ENCODE peak calls at places on chromosomes 12 and 14, in six cellular contexts. One of them, this sample, is unnamed.

GRCh38 chr14:21039585-21040369 is 2.4 kb upstream of the RNASE7 start:
- DNase-seq in HEK293T: peak; percentile 75
- DNase-seq in HCT116: peak; percentile 41
- DNase-seq in CMK: no peak
- DNase-seq in GM19239: no peak
- DNase-seq in LHCN-M2: peak; percentile 86
- DNase-seq in this sample: peak; percentile 22

GRCh38 chr12:55737581-55738112 is 5.3 kb upstream of the GDF11 start:
- DNase-seq in GM19239: no peak
- DNase-seq in HCT116: no peak
- DNase-seq in LHCN-M2: peak; percentile 36
- DNase-seq in CMK: no peak
- DNase-seq in HEK293T: no peak
- DNase-seq in this sample: no peak

GRCh38 chr14:37466623-37467088 is 128.4 kb downstream of the FOXA1 start:
- DNase-seq in HEK293T: no peak
- DNase-seq in LHCN-M2: no peak
- DNase-seq in GM19239: no peak
- DNase-seq in HCT116: no peak
- DNase-seq in CMK: no peak
- DNase-seq in this sample: no peak

GRCh38 chr12:62263956-62264355 is 3.8 kb downstream of the USP15 start:
- DNase-seq in GM19239: no peak
- DNase-seq in HEK293T: no peak
- DNase-seq in CMK: no peak
- DNase-seq in LHCN-M2: no peak
- DNase-seq in HCT116: no peak
- DNase-seq in this sample: no peak

GRCh38 chr14:43449291-43449690 is 1057.8 kb downstream of the FSCB start:
- DNase-seq in HCT116: no peak
- DNase-seq in LHCN-M2: no peak
- DNase-seq in CMK: no peak
- DNase-seq in HEK293T: no peak
- DNase-seq in GM19239: no peak
- DNase-seq in this sample: no peak

GRCh38 chr12:116964740-116965090 is 54.0 kb downstream of the FBXW8 start:
- DNase-seq in CMK: no peak
- DNase-seq in GM19239: no peak
- DNase-seq in HEK293T: no peak
- DNase-seq in LHCN-M2: no peak
- DNase-seq in HCT116: no peak
- DNase-seq in this sample: no peak

GRCh38 chr14:67453575-67454300 is 34.8 kb downstream of the TMEM229B start:
- DNase-seq in LHCN-M2: no peak
- DNase-seq in GM19239: no peak
- DNase-seq in HCT116: no peak
- DNase-seq in HEK293T: no peak
- DNase-seq in CMK: no peak
- DNase-seq in this sample: no peak

GRCh38 chr12:100668939-100669536 is 95.6 kb downstream of the GAS2L3 start:
- DNase-seq in LHCN-M2: peak; percentile 58
- DNase-seq in CMK: peak; percentile 5
- DNase-seq in HCT116: peak; percentile 66
- DNase-seq in HEK293T: peak; percentile 78
- DNase-seq in GM19239: peak; percentile 48
- DNase-seq in this sample: peak; percentile 3

GRCh38 chr12:26790645-26790994 is 42.4 kb downstream of the ITPR2 start:
- DNase-seq in LHCN-M2: no peak
- DNase-seq in HEK293T: no peak
- DNase-seq in HCT116: no peak
- DNase-seq in CMK: no peak
- DNase-seq in GM19239: no peak
- DNase-seq in this sample: no peak

GRCh38 chr14:87332001-87332400 is 661.0 kb downstream of the GALC start:
- DNase-seq in CMK: no peak
- DNase-seq in HEK293T: no peak
- DNase-seq in LHCN-M2: no peak
- DNase-seq in GM19239: no peak
- DNase-seq in HCT116: no peak
- DNase-seq in this sample: no peak

GRCh38 chr14:104657114-104657524 is 32.3 kb upstream of the INF2 start:
- DNase-seq in GM19239: no peak
- DNase-seq in CMK: no peak
- DNase-seq in HEK293T: no peak
- DNase-seq in LHCN-M2: no peak
- DNase-seq in HCT116: no peak
- DNase-seq in this sample: peak; percentile 3

GRCh38 chr12:100376166-100376565 is 19.3 kb downstream of the SLC17A8 start:
- DNase-seq in GM19239: no peak
- DNase-seq in HCT116: no peak
- DNase-seq in CMK: no peak
- DNase-seq in LHCN-M2: no peak
- DNase-seq in HEK293T: no peak
- DNase-seq in this sample: no peak

GRCh38 chr14:56057071-56057865 is 60.9 kb upstream of the PELI2 start:
- DNase-seq in LHCN-M2: no peak
- DNase-seq in GM19239: no peak
- DNase-seq in CMK: no peak
- DNase-seq in HCT116: no peak
- DNase-seq in HEK293T: no peak
- DNase-seq in this sample: no peak

GRCh38 chr14:69485701-69486100 is 1.2 kb downstream of the PLEKHD1 start:
- DNase-seq in CMK: no peak
- DNase-seq in HCT116: no peak
- DNase-seq in LHCN-M2: no peak
- DNase-seq in GM19239: no peak
- DNase-seq in HEK293T: no peak
- DNase-seq in this sample: no peak

GRCh38 chr14:103391048-103391447 is 5.8 kb downstream of the MARK3 start:
- DNase-seq in GM19239: no peak
- DNase-seq in LHCN-M2: peak; percentile 91
- DNase-seq in CMK: no peak
- DNase-seq in HEK293T: no peak
- DNase-seq in HCT116: peak; percentile 48
- DNase-seq in this sample: peak; percentile 19

GRCh38 chr12:31880340-31880739 is 78.9 kb upstream of the RESF1 start:
- DNase-seq in CMK: peak; percentile 17
- DNase-seq in HCT116: no peak
- DNase-seq in LHCN-M2: no peak
- DNase-seq in GM19239: no peak
- DNase-seq in HEK293T: no peak
- DNase-seq in this sample: no peak

GRCh38 chr14:64997108-64997794 is 10.6 kb downstream of the FNTB start:
- DNase-seq in CMK: no peak
- DNase-seq in GM19239: no peak
- DNase-seq in LHCN-M2: no peak
- DNase-seq in HEK293T: no peak
- DNase-seq in HCT116: no peak
- DNase-seq in this sample: no peak